ENCODE peak calls at places on chromosome 1, in six cellular contexts. K, S, D, E, T and N are unnamed samples.

GRCh38 chr1:53765656-53766055 is 26.7 kb upstream of the GLIS1 start:
- DNase-seq in K (no peak), S (no peak), D (no peak), E (no peak), T (no peak), N (no peak)

GRCh38 chr1:212479188-212479587 is 46.5 kb downstream of the NENF start:
- DNase-seq in K (no peak), S (no peak), D (no peak), E (no peak), T (no peak), N (no peak)

GRCh38 chr1:78104322-78104721 is 58.6 kb downstream of the GIPC2 start:
- DNase-seq in K (no peak), S (no peak), D (no peak), E (no peak), T (no peak), N (no peak)

GRCh38 chr1:181141431-181141910 is 53.0 kb downstream of the IER5 start:
- DNase-seq in K (no peak), S (peak), D (peak), E (no peak), T (peak), N (no peak)

GRCh38 chr1:22920734-22921451 is 51.8 kb downstream of the LACTBL1 start:
- DNase-seq in K (no peak), S (no peak), D (no peak), E (no peak), T (no peak), N (no peak)

GRCh38 chr1:170881268-170882265 is 53.8 kb upstream of the MROH9 start:
- DNase-seq in K (no peak), S (no peak), D (no peak), E (peak), T (no peak), N (peak)

GRCh38 chr1:180923024-180923841 is 10.5 kb downstream of the KIAA1614 start:
- DNase-seq in K (peak), S (no peak), D (no peak), E (peak), T (no peak), N (no peak)

GRCh38 chr1:98369463-98369862 is 292.1 kb upstream of the SNX7 start:
- DNase-seq in K (no peak), S (no peak), D (no peak), E (no peak), T (no peak), N (no peak)

GRCh38 chr1:64061430-64062104 is 141.9 kb upstream of the UBE2U start:
- DNase-seq in K (no peak), S (no peak), D (no peak), E (peak), T (no peak), N (no peak)

GRCh38 chr1:91166106-91166712 is 144.4 kb upstream of the ZNF644 start:
- DNase-seq in K (peak), S (no peak), D (peak), E (peak), T (peak), N (peak)

GRCh38 chr1:98940680-98941079 is 64.0 kb downstream of the PLPPR5 start:
- DNase-seq in K (no peak), S (no peak), D (no peak), E (no peak), T (no peak), N (no peak)

GRCh38 chr1:4700801-4701200 is 46.4 kb downstream of the AJAP1 start:
- DNase-seq in K (no peak), S (no peak), D (peak), E (no peak), T (no peak), N (no peak)

GRCh38 chr1:51512120-51512519 is 6.9 kb downstream of the EPS15 start:
- DNase-seq in K (no peak), S (no peak), D (no peak), E (no peak), T (no peak), N (no peak)

GRCh38 chr1:204711947-204712701 is 26.6 kb upstream of the LRRN2 start:
- DNase-seq in K (peak), S (no peak), D (peak), E (no peak), T (no peak), N (no peak)

GRCh38 chr1:230957580-230957989 is 21.1 kb downstream of the TTC13 start:
- DNase-seq in K (no peak), S (peak), D (no peak), E (no peak), T (no peak), N (peak)

GRCh38 chr1:1287288-1288110 is 7.3 kb downstream of the SCNN1D start:
- DNase-seq in K (peak), S (peak), D (peak), E (no peak), T (no peak), N (no peak)

GRCh38 chr1:151639466-151639865 is 27.6 kb downstream of the SNX27 start:
- DNase-seq in K (no peak), S (no peak), D (no peak), E (no peak), T (no peak), N (no peak)

GRCh38 chr1:145962157-145963102 is 1.9 kb downstream of the ANKRD34A start:
- DNase-seq in K (peak), S (peak), D (peak), E (peak), T (peak), N (no peak)

GRCh38 chr1:192535916-192536662 is 39.5 kb upstream of the RGS1 start:
- DNase-seq in K (no peak), S (no peak), D (no peak), E (no peak), T (no peak), N (no peak)

GRCh38 chr1:92411511-92411910 is 75.2 kb downstream of the GFI1 start:
- DNase-seq in K (no peak), S (no peak), D (no peak), E (no peak), T (no peak), N (no peak)

GRCh38 chr1:87061742-87062156 is 147.3 kb downstream of the HS2ST1 start:
- DNase-seq in K (no peak), S (peak), D (no peak), E (no peak), T (no peak), N (no peak)

GRCh38 chr1:15974855-15975254 is 1.0 kb downstream of the ZBTB17 start:
- DNase-seq in K (no peak), S (peak), D (no peak), E (no peak), T (no peak), N (peak)

GRCh38 chr1:164310166-164310565 is 248.8 kb upstream of the PBX1 start:
- DNase-seq in K (no peak), S (no peak), D (no peak), E (no peak), T (no peak), N (no peak)

GRCh38 chr1:119587328-119587727 is 60.7 kb downstream of the ZNF697 start:
- DNase-seq in K (no peak), S (no peak), D (no peak), E (no peak), T (no peak), N (no peak)

GRCh38 chr1:92108631-92109030 is 28.5 kb downstream of the BTBD8 start:
- DNase-seq in K (no peak), S (no peak), D (no peak), E (no peak), T (no peak), N (no peak)

GRCh38 chr1:16207318-16208269 is 4.9 kb downstream of the ARHGEF19 start:
- DNase-seq in K (no peak), S (no peak), D (no peak), E (peak), T (no peak), N (no peak)

GRCh38 chr1:207890136-207890738 is 20.7 kb downstream of the CD34 start:
- DNase-seq in K (peak), S (no peak), D (no peak), E (no peak), T (peak), N (no peak)

GRCh38 chr1:66532798-66533783 is 862 bp upstream of the SGIP1 start:
- DNase-seq in K (peak), S (no peak), D (peak), E (peak), T (no peak), N (no peak)

GRCh38 chr1:209363112-209363511 is 220.4 kb upstream of the CAMK1G start:
- DNase-seq in K (no peak), S (no peak), D (no peak), E (peak), T (no peak), N (no peak)

GRCh38 chr1:90919900-90920299 is 101.9 kb downstream of the ZNF644 start:
- DNase-seq in K (no peak), S (no peak), D (no peak), E (no peak), T (no peak), N (no peak)

GRCh38 chr1:48916121-48917069 is 139.7 kb upstream of the BEND5 start:
- DNase-seq in K (no peak), S (no peak), D (no peak), E (peak), T (no peak), N (no peak)

GRCh38 chr1:47449702-47450552 is 12.1 kb downstream of the FOXD2 start:
- DNase-seq in K (peak), S (no peak), D (peak), E (peak), T (peak), N (no peak)

GRCh38 chr1:165828103-165828558 is 717 bp downstream of the UCK2 start:
- DNase-seq in K (peak), S (peak), D (peak), E (peak), T (no peak), N (no peak)

GRCh38 chr1:214824758-214825157 is 221.8 kb downstream of the CENPF start:
- DNase-seq in K (no peak), S (no peak), D (no peak), E (no peak), T (no peak), N (no peak)

GRCh38 chr1:201214461-201214860 is 23.8 kb downstream of the IGFN1 start:
- DNase-seq in K (no peak), S (no peak), D (no peak), E (peak), T (no peak), N (no peak)

GRCh38 chr1:7302126-7302525 is 469.0 kb upstream of the VAMP3 start:
- DNase-seq in K (no peak), S (no peak), D (no peak), E (no peak), T (no peak), N (no peak)

GRCh38 chr1:10651377-10651776 is 145.1 kb downstream of the CASZ1 start:
- DNase-seq in K (no peak), S (no peak), D (no peak), E (peak), T (peak), N (no peak)

GRCh38 chr1:101971309-101971708 is 25.4 kb downstream of the OLFM3 start:
- DNase-seq in K (no peak), S (no peak), D (no peak), E (no peak), T (no peak), N (no peak)
- TF ChIP-seq CTCF in K (peak), S (peak), D (no peak), E (peak), T (no peak), N (no peak)

GRCh38 chr1:12614402-12615165 is 3.4 kb downstream of the DHRS3 start:
- DNase-seq in K (no peak), S (no peak), D (no peak), E (no peak), T (no peak), N (no peak)

GRCh38 chr1:12615916-12616708 is 1.9 kb downstream of the DHRS3 start:
- DNase-seq in K (peak), S (no peak), D (no peak), E (peak), T (peak), N (no peak)

GRCh38 chr1:12616709-12617373 is 1.2 kb downstream of the DHRS3 start:
- DNase-seq in K (peak), S (no peak), D (peak), E (no peak), T (peak), N (no peak)

GRCh38 chr1:12613180-12613579 is 4.8 kb downstream of the DHRS3 start:
- DNase-seq in K (no peak), S (no peak), D (no peak), E (no peak), T (no peak), N (no peak)

GRCh38 chr1:12615166-12615915 is 2.7 kb downstream of the DHRS3 start:
- DNase-seq in K (no peak), S (no peak), D (no peak), E (no peak), T (no peak), N (no peak)
- H3K4me3 ChIP-seq in K (peak), S (no peak), D (peak), E (peak), T (peak), N (no peak)

GRCh38 chr1:76491737-76492136 is 375.5 kb upstream of the ST6GALNAC5 start:
- DNase-seq in K (no peak), S (no peak), D (no peak), E (no peak), T (no peak), N (no peak)

GRCh38 chr1:76494807-76495206 is 372.5 kb upstream of the ST6GALNAC5 start:
- DNase-seq in K (no peak), S (peak), D (no peak), E (peak), T (no peak), N (peak)

GRCh38 chr1:76492752-76493420 is 374.4 kb upstream of the ST6GALNAC5 start:
- DNase-seq in K (no peak), S (no peak), D (no peak), E (no peak), T (no peak), N (no peak)
- TF ChIP-seq CTCF in K (no peak), S (no peak), D (no peak), E (no peak), T (no peak), N (no peak)

GRCh38 chr1:67834246-67834877 is 1.1 kb upstream of the GNG12 start:
- DNase-seq in K (no peak), S (no peak), D (no peak), E (no peak), T (no peak), N (no peak)

GRCh38 chr1:67832737-67833594 is at the start of gene GNG12:
- DNase-seq in K (peak), S (no peak), D (peak), E (peak), T (peak), N (no peak)

GRCh38 chr1:67835663-67836452 is 2.6 kb upstream of the GNG12 start:
- DNase-seq in K (no peak), S (no peak), D (no peak), E (no peak), T (no peak), N (no peak)

GRCh38 chr1:67831850-67832513 is 1.3 kb downstream of the GNG12 start:
- DNase-seq in K (peak), S (no peak), D (no peak), E (peak), T (peak), N (no peak)

GRCh38 chr1:67833595-67833926 is 294 bp upstream of the GNG12 start:
- DNase-seq in K (no peak), S (no peak), D (no peak), E (no peak), T (no peak), N (no peak)
- H3K4me3 ChIP-seq in K (peak), S (no peak), D (peak), E (peak), T (peak), N (no peak)

GRCh38 chr1:110455151-110455550 is 4.2 kb downstream of the PROK1 start:
- DNase-seq in K (no peak), S (no peak), D (no peak), E (peak), T (no peak), N (no peak)
- TF ChIP-seq CTCF in K (no peak), S (no peak), D (no peak), E (peak), T (no peak), N (no peak)